ENCODE peak calls at places on chromosome 1, in four cellular contexts. R is fibroblast of lung, O is right cardiac atrium, I is AG04450. W is an unnamed sample.

GRCh38 chr1:153612755-153613331 is at the start of gene S100A16:
- DNase-seq in R (peak), O (peak), I (no peak), W (peak)

GRCh38 chr1:86778510-86779218 is 74.3 kb downstream of the SH3GLB1 start:
- DNase-seq in R (peak), O (no peak), I (no peak), W (no peak)

GRCh38 chr1:219174672-219175564 is 1.2 kb downstream of the LYPLAL1 start:
- DNase-seq in R (peak), O (no peak), I (peak), W (peak)

GRCh38 chr1:81915937-81916336 is 115.2 kb downstream of the ADGRL2 start:
- DNase-seq in R (no peak), O (no peak), I (no peak), W (no peak)

GRCh38 chr1:235831148-235831547 is 35.6 kb downstream of the LYST start:
- DNase-seq in R (peak), O (no peak), I (no peak), W (peak)

GRCh38 chr1:35592991-35593769 is 20.1 kb downstream of the TFAP2E start:
- DNase-seq in R (peak), O (no peak), I (no peak), W (no peak)

GRCh38 chr1:173417563-173417962 is 59.6 kb upstream of the PRDX6 start:
- DNase-seq in R (no peak), O (no peak), I (no peak), W (no peak)

GRCh38 chr1:181936768-181937581 is 124.5 kb downstream of the ZNF648 start:
- DNase-seq in R (no peak), O (no peak), I (no peak), W (peak)

GRCh38 chr1:107692580-107693345 is 272.2 kb downstream of the VAV3 start:
- DNase-seq in R (no peak), O (no peak), I (no peak), W (no peak)

GRCh38 chr1:231626951-231627614 is 493 bp downstream of the DISC1 start:
- DNase-seq in R (peak), O (peak), I (no peak), W (no peak)

GRCh38 chr1:165455111-165455510 is 10.2 kb upstream of the RXRG start:
- DNase-seq in R (no peak), O (no peak), I (no peak), W (no peak)

GRCh38 chr1:109149874-109150601 is 36.1 kb downstream of the ELAPOR1 start:
- DNase-seq in R (no peak), O (no peak), I (no peak), W (no peak)

GRCh38 chr1:82538876-82539275 is 738.1 kb downstream of the ADGRL2 start:
- DNase-seq in R (peak), O (no peak), I (no peak), W (peak)

GRCh38 chr1:39933956-39934941 is 20.7 kb upstream of the MFSD2A start:
- DNase-seq in R (peak), O (peak), I (peak), W (peak)

GRCh38 chr1:192980856-192981255 is 78.3 kb downstream of the UCHL5 start:
- DNase-seq in R (no peak), O (no peak), I (no peak), W (no peak)

GRCh38 chr1:160971618-160972056 is 17.0 kb upstream of the ITLN2 start:
- DNase-seq in R (no peak), O (no peak), I (no peak), W (no peak)

GRCh38 chr1:89844236-89844807 is 23.5 kb downstream of the LRRC8D start:
- DNase-seq in R (peak), O (no peak), I (no peak), W (no peak)

GRCh38 chr1:60341274-60341673 is 267.7 kb upstream of the C1orf87 start:
- DNase-seq in R (no peak), O (no peak), I (no peak), W (no peak)

GRCh38 chr1:212981571-212982328 is 31.4 kb downstream of the VASH2 start:
- DNase-seq in R (no peak), O (no peak), I (no peak), W (no peak)

GRCh38 chr1:19373206-19374126 is 61.3 kb downstream of the SLC66A1 start:
- DNase-seq in R (no peak), O (no peak), I (no peak), W (no peak)

GRCh38 chr1:160064746-160065145 is 5.2 kb downstream of the KCNJ10 start:
- DNase-seq in R (no peak), O (no peak), I (no peak), W (no peak)

GRCh38 chr1:204867666-204868339 is 2.9 kb upstream of the NFASC start:
- DNase-seq in R (no peak), O (peak), I (no peak), W (no peak)

GRCh38 chr1:167631987-167632680 is 2.1 kb downstream of the RCSD1 start:
- DNase-seq in R (no peak), O (no peak), I (no peak), W (no peak)

GRCh38 chr1:242201090-242201489 is 202.2 kb upstream of the MAP1LC3C start:
- DNase-seq in R (no peak), O (no peak), I (no peak), W (no peak)

GRCh38 chr1:118928739-118929554 is 59.2 kb downstream of the TBX15 start:
- DNase-seq in R (peak), O (no peak), I (no peak), W (no peak)

GRCh38 chr1:219459321-219460105 is 153.4 kb downstream of the ZC3H11B start:
- DNase-seq in R (no peak), O (no peak), I (no peak), W (no peak)

GRCh38 chr1:8858888-8859706 is 19.4 kb downstream of the ENO1 start:
- DNase-seq in R (peak), O (no peak), I (no peak), W (no peak)

GRCh38 chr1:8858112-8858668 is 20.3 kb downstream of the ENO1 start:
- DNase-seq in R (peak), O (no peak), I (no peak), W (no peak)

GRCh38 chr1:8856689-8857412 is 21.6 kb downstream of the ENO1 start:
- DNase-seq in R (no peak), O (no peak), I (no peak), W (no peak)

GRCh38 chr1:8851060-8851459 is 27.4 kb downstream of the ENO1 start:
- DNase-seq in R (no peak), O (no peak), I (no peak), W (no peak)

GRCh38 chr1:8854270-8854669 is 24.2 kb downstream of the ENO1 start:
- DNase-seq in R (no peak), O (no peak), I (no peak), W (no peak)
- H3K27ac ChIP-seq in R (no peak), O (peak), I (no peak), W (no peak)

DNA sequence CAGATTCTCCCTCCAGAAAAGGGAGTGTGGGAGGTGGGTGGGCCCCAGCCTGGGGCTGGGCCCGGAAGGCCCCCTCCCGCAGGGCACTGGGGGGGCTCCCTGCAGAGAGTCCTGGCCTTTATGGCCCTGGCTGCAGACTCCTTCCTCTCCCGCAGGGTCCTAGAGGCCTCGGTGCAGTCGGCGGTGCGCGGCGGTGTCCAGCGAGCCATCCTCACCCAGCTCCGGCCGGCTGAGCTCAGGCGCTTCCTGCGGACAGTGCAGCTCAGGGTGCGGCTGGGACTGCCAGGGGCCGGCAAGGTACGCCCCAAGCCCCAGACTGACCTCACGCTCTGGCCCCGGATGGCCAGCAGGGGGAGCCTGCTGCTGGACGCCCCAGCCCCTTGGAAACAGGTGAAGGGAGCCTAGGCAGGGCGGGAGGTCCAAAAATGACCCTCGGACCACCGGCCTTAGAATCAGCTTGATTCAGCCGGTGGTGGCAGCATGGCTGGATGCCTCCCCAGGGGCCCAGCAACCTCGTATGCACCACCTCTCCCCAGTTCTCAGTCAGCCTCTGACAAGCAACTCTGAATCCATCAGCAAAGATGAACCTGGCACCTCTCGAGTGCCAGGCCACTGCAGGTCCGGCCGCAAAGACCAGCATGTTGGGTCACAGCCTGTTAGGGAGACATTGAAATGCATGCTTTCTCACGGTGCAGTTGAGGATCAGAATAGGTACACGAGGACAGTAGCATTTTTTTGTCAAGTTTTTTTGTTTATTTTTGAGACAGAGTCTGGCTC is 20.6 kb downstream of the MTHFR start:
- DNase-seq in R (peak), O (peak), I (no peak), W (no peak)
- H3K27ac ChIP-seq in R (no peak), O (peak), I (no peak), W (no peak)

GRCh38 chr1:211632808-211633522 is 42.5 kb downstream of the NEK2 start:
- DNase-seq in R (peak), O (peak), I (peak), W (no peak)
- H3K27ac ChIP-seq in R (peak), O (peak), I (peak), W (no peak)

GRCh38 chr1:30700528-30701265 is 22.7 kb downstream of the MATN1 start:
- DNase-seq in R (peak), O (no peak), I (peak), W (no peak)
- H3K27ac ChIP-seq in R (no peak), O (no peak), I (no peak), W (peak)

DNA sequence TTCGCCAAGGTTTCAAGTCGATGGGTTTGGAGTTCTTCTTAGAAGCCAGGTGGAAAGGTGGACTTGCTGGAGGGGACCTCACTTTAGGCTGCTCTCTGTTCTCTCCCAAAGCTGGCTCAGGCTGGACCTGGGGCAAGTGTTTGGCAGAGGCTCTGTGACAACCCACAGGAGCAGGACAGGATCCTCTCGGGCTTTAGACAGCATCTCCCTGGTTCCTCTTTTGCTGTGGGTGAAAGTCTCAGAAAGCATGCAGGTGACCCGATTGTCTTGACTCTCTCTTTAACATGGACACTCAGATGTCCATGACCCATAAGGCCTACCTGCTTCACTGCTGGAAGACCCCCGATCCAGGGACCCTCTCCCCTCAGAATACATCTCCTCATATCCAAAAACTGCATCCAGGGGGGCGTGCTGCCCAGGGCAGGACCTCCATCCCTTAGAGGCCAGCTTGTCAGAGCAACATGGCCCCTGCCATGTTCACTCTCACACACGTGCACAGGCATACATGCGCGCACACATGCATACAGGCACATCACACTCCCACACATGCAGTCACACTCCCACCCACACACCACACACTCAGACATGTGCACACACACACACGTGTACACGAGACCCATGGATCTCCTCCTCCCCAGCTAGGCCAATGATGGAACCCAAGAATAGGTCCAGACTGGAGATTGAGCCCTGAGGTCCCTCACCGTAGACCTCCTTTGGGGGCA is 21.3 kb downstream of the MRPL37 start:
- DNase-seq in R (no peak), O (no peak), I (no peak), W (no peak)
- H3K27ac ChIP-seq in R (peak), O (no peak), I (no peak), W (no peak)

GRCh38 chr1:116871772-116872146 is 38.0 kb upstream of the PTGFRN start:
- DNase-seq in R (no peak), O (no peak), I (no peak), W (no peak)
- H3K27ac ChIP-seq in R (no peak), O (no peak), I (no peak), W (no peak)

GRCh38 chr1:53294557-53294956 is 33.3 kb downstream of the LRP8 start:
- DNase-seq in R (no peak), O (no peak), I (peak), W (peak)
- H3K27ac ChIP-seq in R (no peak), O (no peak), I (no peak), W (no peak)

GRCh38 chr1:18100060-18100459 is 7.5 kb upstream of the IGSF21 start:
- DNase-seq in R (no peak), O (no peak), I (no peak), W (no peak)

GRCh38 chr1:18099026-18099425 is 8.6 kb upstream of the IGSF21 start:
- DNase-seq in R (no peak), O (no peak), I (no peak), W (no peak)

GRCh38 chr1:18094096-18094495 is 13.5 kb upstream of the IGSF21 start:
- DNase-seq in R (no peak), O (no peak), I (no peak), W (no peak)

GRCh38 chr1:18100493-18101063 is 7.0 kb upstream of the IGSF21 start:
- DNase-seq in R (peak), O (peak), I (peak), W (no peak)

DNA sequence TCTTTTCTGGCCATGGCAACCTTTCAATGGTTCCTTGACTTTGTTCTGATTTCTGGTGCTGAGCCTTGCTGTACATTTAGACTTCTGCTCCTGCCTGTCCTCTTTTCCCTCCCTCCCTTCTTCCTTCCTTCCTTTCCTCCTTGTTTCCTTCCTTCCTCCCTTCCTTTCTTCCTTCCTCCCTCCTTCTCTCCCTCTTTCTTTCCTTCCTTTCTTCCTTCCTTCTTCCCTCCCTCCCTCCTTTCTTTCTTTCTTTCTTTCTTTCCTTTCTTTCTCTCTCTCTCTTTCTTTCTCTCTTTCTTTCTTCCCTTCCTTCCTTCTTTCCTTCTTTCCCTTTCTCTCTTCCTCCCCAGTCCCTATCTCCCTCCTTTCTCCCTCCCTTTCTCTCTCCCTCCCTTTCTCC is 10.4 kb upstream of the IGSF21 start:
- DNase-seq in R (no peak), O (no peak), I (no peak), W (no peak)
- H3K27ac ChIP-seq in R (no peak), O (no peak), I (no peak), W (no peak)

GRCh38 chr1:202890392-202890791 is 1.4 kb upstream of the RABIF start:
- DNase-seq in R (no peak), O (no peak), I (no peak), W (no peak)

GRCh38 chr1:202892501-202892900 is 3.6 kb upstream of the RABIF start:
- DNase-seq in R (no peak), O (no peak), I (no peak), W (no peak)

GRCh38 chr1:202888507-202889360 is at the start of gene RABIF:
- DNase-seq in R (peak), O (peak), I (peak), W (peak)

GRCh38 chr1:202888204-202888506 is 794 bp downstream of the RABIF start:
- DNase-seq in R (peak), O (no peak), I (no peak), W (no peak)
- H3K27ac ChIP-seq in R (peak), O (peak), I (no peak), W (peak)